ENCODE peak calls at places on chromosome 13, in five cellular contexts. S is AG09309; V is CD4-positive, alpha-beta T cell; F is PC-9; I is tibial nerve. D is an unnamed sample.

GRCh38 chr13:40486518-40487163 is 179.8 kb downstream of the FOXO1 start:
- DNase-seq in S (no peak), V (no peak), F (no peak), I (no peak), D (no peak)

GRCh38 chr13:43939149-43939548 is 59.4 kb downstream of the LACC1 start:
- DNase-seq in S (no peak), V (no peak), F (no peak), I (no peak), D (no peak)

GRCh38 chr13:64428196-64428595 is 2801.9 kb downstream of the PCDH9 start:
- DNase-seq in S (peak; percentile 21), V (no peak), F (no peak), I (no peak), D (no peak)

GRCh38 chr13:39554371-39554770 is 48.6 kb downstream of the LHFPL6 start:
- DNase-seq in S (no peak), V (no peak), F (no peak), I (no peak), D (no peak)

GRCh38 chr13:20182231-20182846 is 10.4 kb downstream of the GJB2 start:
- DNase-seq in S (peak; percentile 35), V (peak; percentile 29), F (peak; percentile 59), I (no peak), D (no peak)

GRCh38 chr13:62687727-62688126 is 1272.1 kb upstream of the PCDH20 start:
- DNase-seq in S (no peak), V (no peak), F (no peak), I (no peak), D (no peak)

GRCh38 chr13:106234656-106235055 is 300.8 kb downstream of the EFNB2 start:
- DNase-seq in S (no peak), V (no peak), F (no peak), I (no peak), D (no peak)

GRCh38 chr13:40211586-40211968 is 454.9 kb downstream of the FOXO1 start:
- DNase-seq in S (no peak), V (no peak), F (no peak), I (no peak), D (no peak)

GRCh38 chr13:113124211-113125025 is 1.8 kb downstream of the F10 start:
- DNase-seq in S (no peak), V (no peak), F (no peak), I (no peak), D (no peak)

GRCh38 chr13:42832341-42833153 is 51.2 kb downstream of the FAM216B start:
- DNase-seq in S (peak; percentile 71), V (no peak), F (peak; percentile 80), I (no peak), D (no peak)

GRCh38 chr13:86870388-86870966 is 800.7 kb upstream of the SLITRK5 start:
- DNase-seq in S (no peak), V (no peak), F (no peak), I (no peak), D (no peak)

GRCh38 chr13:112154301-112155060 is 87.5 kb downstream of the SOX1 start:
- DNase-seq in S (no peak), V (no peak), F (no peak), I (no peak), D (no peak)

GRCh38 chr13:43244482-43244881 is 221.1 kb downstream of the DNAJC15 start:
- DNase-seq in S (no peak), V (no peak), F (no peak), I (no peak), D (no peak)

GRCh38 chr13:35481777-35482176 is 5.3 kb upstream of the MAB21L1 start:
- DNase-seq in S (no peak), V (no peak), F (no peak), I (no peak), D (no peak)

GRCh38 chr13:114073881-114074551 is 58.4 kb downstream of the RASA3 start:
- DNase-seq in S (no peak), V (no peak), F (no peak), I (peak; percentile 12), D (no peak)

GRCh38 chr13:83498045-83498444 is 384.2 kb downstream of the SLITRK1 start:
- DNase-seq in S (no peak), V (no peak), F (no peak), I (no peak), D (no peak)

GRCh38 chr13:113049521-113049941 is 56.1 kb upstream of the F7 start:
- DNase-seq in S (no peak), V (no peak), F (no peak), I (no peak), D (no peak)

GRCh38 chr13:80436571-80437169 is 95.7 kb upstream of the SPRY2 start:
- DNase-seq in S (no peak), V (no peak), F (no peak), I (no peak), D (no peak)

GRCh38 chr13:77980592-77980991 is 62.0 kb upstream of the EDNRB start:
- DNase-seq in S (no peak), V (no peak), F (no peak), I (no peak), D (no peak)

GRCh38 chr13:99198630-99199029 is 2.0 kb upstream of the UBAC2 start:
- DNase-seq in S (no peak), V (no peak), F (peak; percentile 92), I (no peak), D (no peak)

GRCh38 chr13:40388617-40389016 is 277.8 kb downstream of the FOXO1 start:
- DNase-seq in S (no peak), V (peak; percentile 72), F (no peak), I (no peak), D (no peak)

GRCh38 chr13:98195054-98195791 is 18.2 kb upstream of the RNF113B start:
- DNase-seq in S (no peak), V (no peak), F (no peak), I (no peak), D (no peak)

GRCh38 chr13:66859078-66859477 is 371.1 kb downstream of the PCDH9 start:
- DNase-seq in S (no peak), V (no peak), F (no peak), I (no peak), D (no peak)

GRCh38 chr13:94550030-94550738 is 45.8 kb downstream of the TGDS start:
- DNase-seq in S (peak; percentile 7), V (no peak), F (peak; percentile 55), I (no peak), D (no peak)

GRCh38 chr13:47598340-47598911 is 402.6 kb downstream of the SUCLA2 start:
- DNase-seq in S (no peak), V (no peak), F (no peak), I (no peak), D (no peak)

GRCh38 chr13:47592256-47592655 is 408.8 kb downstream of the SUCLA2 start:
- DNase-seq in S (no peak), V (no peak), F (no peak), I (no peak), D (no peak)

DNA sequence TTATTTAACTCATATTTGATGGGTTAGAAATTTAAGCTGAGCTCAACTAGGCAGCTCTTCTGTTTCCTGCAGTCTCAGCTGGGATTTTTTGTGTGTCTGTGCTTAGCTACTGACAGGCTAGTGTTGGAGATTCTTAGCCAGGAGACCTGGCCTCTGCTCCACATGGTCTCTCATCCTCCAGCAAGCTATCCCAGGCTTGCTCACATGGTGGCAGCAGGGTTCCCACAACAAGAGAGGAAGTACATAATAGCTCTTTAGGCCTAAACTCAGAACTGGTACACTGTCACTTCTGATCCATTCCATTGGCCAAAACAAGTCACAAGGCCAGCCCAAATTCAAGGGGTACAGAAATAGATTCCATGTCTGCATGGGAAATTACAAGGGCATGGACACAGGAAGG is 406.2 kb downstream of the SUCLA2 start:
- DNase-seq in S (no peak), V (no peak), F (no peak), I (no peak), D (no peak)
- TF ChIP-seq CTCF in S (peak; percentile 10), V (no peak), F (no peak), I (no peak), D (no peak)

DNA sequence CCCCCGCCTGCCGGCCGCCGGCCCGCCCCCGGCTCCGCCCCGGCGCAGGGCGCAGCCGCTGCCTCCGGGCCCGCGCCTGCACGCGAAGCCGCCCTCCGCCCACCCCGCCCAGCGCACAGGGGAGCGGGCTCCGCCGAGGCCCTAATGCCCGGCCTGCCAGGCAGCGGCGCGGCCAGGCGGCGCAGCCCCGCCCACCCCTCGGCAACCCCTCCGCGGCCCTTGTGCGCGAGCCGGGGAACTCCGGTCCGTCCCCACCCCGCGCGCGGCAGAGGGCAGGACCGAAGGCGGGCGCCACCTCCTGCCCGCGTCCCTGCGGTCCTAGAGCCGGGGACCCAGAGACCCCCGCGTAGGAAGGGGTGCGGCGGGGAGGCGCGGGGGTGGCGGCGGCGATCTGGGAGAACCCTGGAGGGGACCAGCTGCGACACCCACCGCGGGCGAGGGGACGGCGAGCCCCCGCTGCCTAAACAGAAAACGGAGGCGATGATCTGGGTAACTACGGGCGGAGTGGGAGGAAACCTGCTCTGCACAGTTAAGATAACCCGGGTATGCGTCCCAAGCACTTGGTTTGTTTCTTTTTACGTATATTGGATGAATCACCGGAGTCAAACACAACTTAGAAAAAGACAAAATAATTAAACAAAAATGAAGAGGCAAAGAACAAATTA is 351 bp upstream of the USP12 start:
- DNase-seq in S (peak; percentile 68), V (peak; percentile 96), F (peak; percentile 74), I (peak; percentile 76), D (peak; percentile 90)
- TF ChIP-seq CTCF in S (no peak), V (peak; percentile 16), F (no peak), I (no peak), D (peak; percentile 28)

GRCh38 chr13:23668557-23668956 is 98.3 kb downstream of the TNFRSF19 start:
- DNase-seq in S (no peak), V (no peak), F (no peak), I (no peak), D (no peak)

GRCh38 chr13:23671367-23671766 is 101.2 kb downstream of the TNFRSF19 start:
- DNase-seq in S (peak; percentile 28), V (no peak), F (no peak), I (no peak), D (no peak)

GRCh38 chr13:23666576-23666975 is 96.4 kb downstream of the TNFRSF19 start:
- DNase-seq in S (no peak), V (no peak), F (no peak), I (no peak), D (no peak)

GRCh38 chr13:23670793-23671192 is 100.6 kb downstream of the TNFRSF19 start:
- DNase-seq in S (no peak), V (no peak), F (no peak), I (no peak), D (no peak)

GRCh38 chr13:23667750-23668149 is 97.5 kb downstream of the TNFRSF19 start:
- DNase-seq in S (no peak), V (no peak), F (no peak), I (no peak), D (no peak)
- TF ChIP-seq CTCF in S (no peak), V (no peak), F (no peak), I (no peak), D (peak; percentile 10)

GRCh38 chr13:90872491-90873025 is 474.9 kb upstream of the MIR17HG start:
- DNase-seq in S (no peak), V (no peak), F (no peak), I (no peak), D (no peak)

GRCh38 chr13:90868321-90868920 is 479.1 kb upstream of the MIR17HG start:
- DNase-seq in S (no peak), V (no peak), F (no peak), I (no peak), D (no peak)

GRCh38 chr13:90869580-90869979 is 477.9 kb upstream of the MIR17HG start:
- DNase-seq in S (no peak), V (no peak), F (no peak), I (no peak), D (no peak)

DNA sequence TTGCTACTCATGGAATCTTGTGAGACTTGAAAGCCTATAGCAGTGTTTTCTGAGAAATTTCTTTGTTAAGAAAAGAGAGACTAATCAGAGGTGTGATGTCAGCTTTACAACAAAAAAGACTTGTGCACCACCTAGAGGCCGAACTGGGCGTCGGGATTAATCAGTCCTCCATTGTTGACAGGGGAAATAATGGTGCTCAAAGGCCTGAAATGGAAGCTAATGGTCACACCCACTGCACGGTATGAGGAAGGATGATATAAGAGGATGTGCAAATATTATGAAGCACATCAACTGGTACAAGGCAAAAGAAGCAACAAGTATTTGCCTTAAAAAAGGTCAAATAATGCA is 480.2 kb upstream of the MIR17HG start:
- DNase-seq in S (peak; percentile 16), V (no peak), F (peak; percentile 64), I (peak; percentile 50), D (peak; percentile 40)
- TF ChIP-seq CTCF in S (peak; percentile 73), V (no peak), F (peak; percentile 81), I (peak; percentile 58), D (peak; percentile 83)